ENCODE peak calls at places on chromosome X, in six cellular contexts. L is GM12891, D is H1, J is K562, F is GM12878, P is HepG2. G is an unnamed sample.

GRCh38 chrX:42804524-42804923 is 26.6 kb upstream of the PPP1R2C start:
- DNase-seq in L (no peak), D (no peak), J (no peak), F (no peak), P (no peak), G (no peak)

GRCh38 chrX:115972717-115973116 is 197.8 kb upstream of the AGTR2 start:
- DNase-seq in L (no peak), D (no peak), J (no peak), F (no peak), P (no peak), G (no peak)

GRCh38 chrX:45806410-45807121 is 605.9 kb upstream of the DIPK2B start:
- DNase-seq in L (peak), D (no peak), J (no peak), F (peak), P (no peak), G (no peak)

GRCh38 chrX:115344885-115345653 is 55.6 kb downstream of the LUZP4 start:
- DNase-seq in L (no peak), D (no peak), J (no peak), F (no peak), P (peak), G (no peak)

GRCh38 chrX:7216981-7217587 is 69.1 kb upstream of the PUDP start:
- DNase-seq in L (no peak), D (no peak), J (no peak), F (no peak), P (no peak), G (no peak)

GRCh38 chrX:19769467-19769866 is 117.9 kb downstream of the SH3KBP1 start:
- DNase-seq in L (no peak), D (no peak), J (no peak), F (no peak), P (no peak), G (no peak)

GRCh38 chrX:153521034-153521433 is 3.6 kb downstream of the ATP2B3 start:
- DNase-seq in L (no peak), D (no peak), J (no peak), F (no peak), P (no peak), G (no peak)

GRCh38 chrX:131083510-131084142 is 25.5 kb downstream of the ARHGAP36 start:
- DNase-seq in L (no peak), D (no peak), J (no peak), F (no peak), P (peak), G (no peak)

DNA sequence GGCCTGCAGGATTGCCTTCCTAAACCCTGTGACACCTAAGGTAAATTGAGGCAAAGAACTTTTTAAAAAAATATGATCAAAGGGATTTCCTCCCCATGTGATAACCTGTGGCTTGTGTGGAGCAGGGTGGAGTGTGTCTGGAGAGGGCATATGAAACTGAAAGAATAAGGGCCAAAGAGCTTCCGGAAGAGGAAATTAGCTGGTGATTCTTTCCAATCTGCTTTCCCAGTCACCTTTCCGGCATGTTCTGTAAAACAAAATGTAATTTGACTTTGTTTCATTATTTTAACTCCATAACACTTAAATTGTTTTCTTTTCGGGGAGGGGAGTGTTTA is 620 bp downstream of the XIAP start:
- DNase-seq in L (no peak), D (no peak), J (no peak), F (peak), P (peak), G (no peak)
- TF ChIP-seq TAF1 in L (no peak), D (no peak), J (no peak), F (no peak), P (no peak), G (peak)

GRCh38 chrX:30888526-30889146 is 418 bp downstream of the TAB3 start:
- DNase-seq in L (no peak), D (peak), J (no peak), F (no peak), P (no peak), G (no peak)

GRCh38 chrX:30892591-30892990 is 3.5 kb upstream of the TAB3 start:
- DNase-seq in L (no peak), D (no peak), J (no peak), F (no peak), P (no peak), G (no peak)

GRCh38 chrX:30887721-30888120 is 1.3 kb downstream of the TAB3 start:
- DNase-seq in L (no peak), D (no peak), J (no peak), F (no peak), P (no peak), G (no peak)

GRCh38 chrX:30887288-30887687 is 1.8 kb downstream of the TAB3 start:
- DNase-seq in L (no peak), D (no peak), J (no peak), F (no peak), P (no peak), G (no peak)

DNA sequence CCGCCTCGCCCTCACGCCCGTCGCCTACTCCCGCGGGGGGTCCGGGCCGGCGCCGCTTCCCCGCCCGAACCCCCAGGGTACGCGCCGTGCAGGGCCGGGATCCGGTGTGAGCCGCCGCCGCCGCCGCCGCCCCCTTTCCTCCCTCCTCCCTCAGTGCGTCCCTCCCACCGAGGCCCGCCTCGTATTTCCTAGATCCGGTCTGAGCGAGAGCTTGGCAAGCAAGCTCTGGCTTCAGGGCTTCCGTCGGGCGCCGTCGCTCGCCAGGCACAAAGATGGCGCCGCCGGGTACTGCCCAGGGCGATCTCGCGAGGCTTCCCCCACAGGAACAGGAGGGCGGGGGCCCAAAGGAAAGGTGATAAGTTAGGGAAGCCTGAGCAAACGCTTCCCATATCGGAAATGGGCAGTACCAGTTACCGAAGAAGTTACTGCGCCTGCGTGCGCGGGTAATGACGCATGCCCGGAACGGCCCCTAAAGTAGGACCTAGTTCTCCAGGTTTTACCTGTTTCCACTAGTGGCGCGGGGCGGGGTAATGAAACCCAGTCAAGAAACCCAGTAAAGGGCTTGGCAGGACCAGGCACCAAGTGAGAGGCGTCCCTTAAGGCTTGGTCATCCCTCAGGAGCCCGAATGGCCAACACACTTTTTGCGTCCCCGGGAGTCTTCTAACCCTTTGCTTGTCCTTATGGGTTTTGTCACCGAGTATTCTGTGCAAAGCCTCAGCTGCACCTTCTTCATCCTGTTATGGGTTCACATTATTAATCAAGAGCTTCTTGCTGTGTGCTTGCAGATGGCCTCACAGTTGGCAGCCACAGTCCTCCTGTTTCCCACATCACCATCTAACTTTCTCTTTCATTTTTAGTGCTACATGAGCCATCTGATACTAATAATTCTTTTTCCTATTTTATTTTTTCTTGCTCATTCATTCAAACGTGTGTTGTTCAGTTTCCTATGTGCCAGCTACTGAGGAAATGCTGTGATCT is at the start of gene TAB3:
- DNase-seq in L (peak), D (peak), J (peak), F (peak), P (peak), G (peak)
- TF ChIP-seq POLR2AphosphoS5 in L (no peak), D (no peak), J (no peak), F (no peak), P (peak), G (no peak)

GRCh38 chrX:101450052-101450451 is 35.2 kb upstream of the ARMCX4 start:
- DNase-seq in L (no peak), D (no peak), J (no peak), F (no peak), P (no peak), G (no peak)
- TF ChIP-seq POLR2A in L (no peak), D (no peak), J (no peak), F (no peak), P (no peak), G (no peak)

DNA sequence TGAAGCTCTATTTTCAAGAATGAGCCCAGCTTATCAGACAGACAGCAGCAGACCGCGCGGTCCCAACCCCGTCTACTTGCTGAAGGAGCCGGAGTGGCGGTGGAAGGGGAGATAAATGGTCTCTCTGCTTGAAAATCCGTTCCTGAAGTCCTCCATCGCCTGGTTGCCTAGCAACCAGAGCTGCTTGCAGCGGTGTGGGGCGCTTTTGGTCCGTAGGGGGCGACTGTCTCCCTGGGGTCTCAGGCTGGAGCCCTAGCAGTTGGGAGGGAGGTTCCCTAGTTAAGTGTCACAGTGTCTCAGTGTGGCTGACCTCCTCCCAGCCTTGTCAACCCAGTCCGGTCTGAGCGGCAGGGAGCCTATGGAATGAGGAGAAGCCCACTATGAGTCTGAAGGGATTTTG is 8.3 kb upstream of the DLG3 start:
- DNase-seq in L (no peak), D (peak), J (peak), F (no peak), P (no peak), G (no peak)
- TF ChIP-seq TAF1 in L (no peak), D (no peak), J (no peak), F (no peak), P (no peak), G (no peak)

GRCh38 chrX:16712116-16712824 is at the start of gene CTPS2:
- DNase-seq in L (peak), D (peak), J (peak), F (no peak), P (peak), G (peak)
- TF ChIP-seq POLR2AphosphoS5 in L (peak), D (peak), J (peak), F (peak), P (peak), G (peak)

GRCh38 chrX:1537031-1537715 is at the start of gene P2RY8:
- DNase-seq in L (no peak), D (no peak), J (no peak), F (peak), P (peak), G (peak)
- TF ChIP-seq POLR2A in L (peak), D (no peak), J (no peak), F (peak), P (no peak), G (peak)

DNA sequence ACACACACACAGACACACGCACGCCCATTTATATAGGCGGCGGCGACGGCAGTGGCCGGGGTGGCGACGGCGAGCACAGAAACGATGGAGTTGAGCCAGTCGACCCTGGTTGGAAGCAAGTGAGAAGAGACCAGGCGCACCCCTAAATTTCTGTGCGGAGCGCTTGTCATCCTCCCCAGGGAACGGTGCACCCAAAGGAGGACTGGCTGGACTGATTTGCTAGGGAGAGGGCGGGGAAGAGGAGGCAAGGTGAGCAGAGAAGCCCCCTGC is 296 bp downstream of the NHS start:
- DNase-seq in L (no peak), D (no peak), J (no peak), F (no peak), P (no peak), G (no peak)
- TF ChIP-seq TAF1 in L (no peak), D (no peak), J (no peak), F (no peak), P (no peak), G (no peak)

GRCh38 chrX:104315555-104315954 is 60.8 kb upstream of the ESX1 start:
- DNase-seq in L (no peak), D (no peak), J (no peak), F (no peak), P (no peak), G (no peak)

GRCh38 chrX:104318330-104319009 is 63.7 kb upstream of the ESX1 start:
- DNase-seq in L (no peak), D (no peak), J (no peak), F (no peak), P (peak), G (no peak)

GRCh38 chrX:104319346-104319745 is 64.6 kb upstream of the ESX1 start:
- DNase-seq in L (no peak), D (no peak), J (no peak), F (no peak), P (no peak), G (no peak)

GRCh38 chrX:104316739-104317138 is 62.0 kb upstream of the ESX1 start:
- DNase-seq in L (no peak), D (no peak), J (no peak), F (no peak), P (no peak), G (no peak)
- TF ChIP-seq POLR2AphosphoS5 in L (no peak), D (no peak), J (no peak), F (no peak), P (no peak), G (no peak)

DNA sequence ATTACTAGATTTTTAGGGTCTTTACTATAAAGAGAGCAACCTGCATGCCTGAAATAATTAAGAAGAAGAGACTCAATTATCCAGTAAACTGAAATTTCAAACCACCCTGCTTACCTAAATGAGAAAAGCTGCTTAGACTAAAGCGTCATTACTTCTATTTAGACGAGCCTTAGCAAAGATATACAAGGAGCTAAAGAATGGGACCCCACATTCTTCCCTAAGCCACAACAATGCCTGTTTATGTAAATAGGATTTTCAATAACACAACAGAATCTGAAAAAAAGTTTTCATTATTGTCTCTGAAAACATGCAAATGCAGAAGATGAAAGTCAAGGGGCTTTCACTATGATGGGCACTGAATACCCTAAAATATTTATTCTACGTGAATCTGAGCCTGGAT is 16.2 kb downstream of the GPC3 start:
- DNase-seq in L (no peak), D (no peak), J (no peak), F (no peak), P (no peak), G (no peak)
- TF ChIP-seq POLR2A in L (no peak), D (no peak), J (no peak), F (no peak), P (no peak), G (no peak)

DNA sequence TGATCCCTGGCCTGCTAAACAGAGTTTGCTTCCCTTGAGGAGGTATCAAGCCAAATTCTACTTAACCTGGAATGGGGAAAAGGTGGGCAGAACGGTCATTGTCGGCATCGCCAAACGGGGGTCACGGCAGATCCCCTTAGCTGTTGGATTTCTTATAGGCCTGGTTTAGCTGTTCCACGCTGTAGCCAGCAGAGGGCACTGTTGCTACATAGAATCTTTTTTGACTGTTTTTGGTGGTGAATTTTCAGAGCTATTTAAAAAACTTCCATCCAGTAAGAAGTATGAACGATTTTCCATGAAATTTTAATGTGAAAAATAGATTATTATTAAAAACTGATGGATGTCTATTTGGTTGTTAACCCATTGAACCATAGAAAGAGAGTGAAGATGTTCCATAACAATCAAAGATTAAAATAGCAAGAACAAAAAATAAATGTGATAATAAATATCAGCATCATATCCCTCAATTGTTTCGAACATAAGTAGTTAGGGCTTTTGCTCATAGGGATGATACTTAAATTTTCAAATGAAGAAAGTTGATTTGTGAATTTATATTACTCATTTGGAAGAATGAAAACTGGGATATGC is 56.6 kb downstream of the LINC00632 start:
- DNase-seq in L (no peak), D (peak), J (peak), F (no peak), P (peak), G (no peak)
- TF ChIP-seq TAF1 in L (no peak), D (no peak), J (no peak), F (no peak), P (no peak), G (no peak)

G was measured in GM12892.